ENCODE peak calls at places on chromosomes 16 and 17, in eight cellular contexts. C is Peyer's patch; E is brain microvascular endothelial cell; N is kidney glomerular epithelial cell; U is activated CD4-positive, CD25-positive, alpha-beta regulatory T cell; D is activated CD4-positive, alpha-beta T cell treated with anti-CD3 and anti-CD28 coated beads, Interleukin-2, amount 10 ng/mL, durations not matched to agents 7 days and 5 days; J is CD8-positive, alpha-beta memory T cell; I is pancreas. M is an unnamed sample.

GRCh38 chr17:18235743-18236256 is 10.4 kb downstream of the LLGL1 start:
- DNase-seq in C (no peak), E (peak), N (no peak), U (no peak), D (no peak), J (no peak), I (no peak), M (no peak)

GRCh38 chr17:14310101-14310500 is 9.2 kb downstream of the HS3ST3B1 start:
- DNase-seq in C (no peak), E (no peak), N (no peak), U (no peak), D (no peak), J (no peak), I (no peak), M (no peak)

GRCh38 chr16:2787961-2788360 is 601 bp upstream of the PRSS33 start:
- DNase-seq in C (no peak), E (no peak), N (no peak), U (no peak), D (no peak), J (no peak), I (no peak), M (no peak)

GRCh38 chr17:74777884-74778490 is 1.8 kb upstream of the NAT9 start:
- DNase-seq in C (no peak), E (no peak), N (no peak), U (no peak), D (no peak), J (no peak), I (no peak), M (no peak)

GRCh38 chr16:87602821-87603683 is 744 bp downstream of the JPH3 start:
- DNase-seq in C (no peak), E (no peak), N (no peak), U (no peak), D (no peak), J (no peak), I (no peak), M (no peak)

GRCh38 chr16:66740010-66740409 is 11.4 kb downstream of the DYNC1LI2 start:
- DNase-seq in C (no peak), E (no peak), N (peak), U (no peak), D (peak), J (peak), I (no peak), M (peak)

GRCh38 chr16:20941635-20941926 is 41.0 kb downstream of the LYRM1 start:
- DNase-seq in C (no peak), E (no peak), N (no peak), U (no peak), D (no peak), J (no peak), I (no peak), M (no peak)

GRCh38 chr17:35448214-35448898 is at the start of gene SLFN13:
- DNase-seq in C (peak), E (peak), N (peak), U (peak), D (peak), J (peak), I (peak), M (no peak)

GRCh38 chr17:2889256-2889655 is 93.0 kb downstream of the RAP1GAP2 start:
- DNase-seq in C (no peak), E (no peak), N (no peak), U (no peak), D (no peak), J (no peak), I (no peak), M (no peak)

GRCh38 chr16:57503366-57503765 is 17.1 kb upstream of the DOK4 start:
- DNase-seq in C (no peak), E (no peak), N (no peak), U (no peak), D (no peak), J (no peak), I (no peak), M (no peak)

GRCh38 chr16:6510261-6510660 is 822.4 kb upstream of the RBFOX1 start:
- DNase-seq in C (no peak), E (no peak), N (no peak), U (no peak), D (no peak), J (no peak), I (no peak), M (no peak)

GRCh38 chr17:32518856-32519768 is 32.3 kb downstream of the CDK5R1 start:
- DNase-seq in C (peak), E (no peak), N (no peak), U (no peak), D (peak), J (peak), I (peak), M (peak)

GRCh38 chr16:29148867-29149272 is 164.0 kb downstream of the LAT start:
- DNase-seq in C (no peak), E (no peak), N (no peak), U (peak), D (peak), J (peak), I (no peak), M (peak)

GRCh38 chr17:42681976-42682375 is 333 bp upstream of the CCR10 start:
- DNase-seq in C (no peak), E (no peak), N (no peak), U (no peak), D (no peak), J (no peak), I (no peak), M (no peak)

GRCh38 chr17:8875957-8876356 is 8.5 kb upstream of the PIK3R6 start:
- DNase-seq in C (no peak), E (peak), N (no peak), U (no peak), D (no peak), J (no peak), I (no peak), M (no peak)

GRCh38 chr17:73510981-73511442 is 133.2 kb downstream of the SDK2 start:
- DNase-seq in C (no peak), E (no peak), N (no peak), U (no peak), D (no peak), J (no peak), I (no peak), M (peak)

GRCh38 chr16:46743232-46743719 is 4.9 kb downstream of the MYLK3 start:
- DNase-seq in C (no peak), E (peak), N (no peak), U (no peak), D (peak), J (no peak), I (peak), M (no peak)

GRCh38 chr16:74871608-74872007 is 97.0 kb upstream of the FA2H start:
- DNase-seq in C (no peak), E (no peak), N (no peak), U (no peak), D (no peak), J (no peak), I (no peak), M (no peak)

GRCh38 chr16:56851671-56852400 is 13.2 kb upstream of the SLC12A3 start:
- DNase-seq in C (peak), E (peak), N (no peak), U (no peak), D (no peak), J (no peak), I (no peak), M (no peak)

GRCh38 chr17:36750316-36750885 is 149.0 kb downstream of the MRM1 start:
- DNase-seq in C (no peak), E (no peak), N (no peak), U (no peak), D (no peak), J (no peak), I (no peak), M (no peak)

GRCh38 chr17:752620-753219 is 656 bp upstream of the GEMIN4 start:
- DNase-seq in C (peak), E (peak), N (no peak), U (no peak), D (no peak), J (no peak), I (peak), M (peak)

GRCh38 chr16:79664407-79664806 is 63.9 kb upstream of the MAF start:
- DNase-seq in C (no peak), E (no peak), N (no peak), U (no peak), D (no peak), J (no peak), I (no peak), M (no peak)